ENCODE peak calls at places on chromosomes 12 and 14, in ten cellular contexts. Y, C, R, S, D, H, Z, V, T and G are unnamed samples.
A peak's percentile ranks its signal among the peaks of the same experiment; 100 is the strongest.

GRCh38 chr12:4496145-4496838 is 42.4 kb upstream of the RAD51AP1 start:
- DNase-seq in Y (no peak), C (no peak), R (no peak), S (no peak), D (no peak), H (no peak), Z (no peak), V (no peak), T (no peak), G (no peak)

GRCh38 chr12:54009171-54010052 is 627 bp downstream of the HOXC8 start:
- DNase-seq in Y (no peak), C (no peak), R (no peak), S (no peak), D (no peak), H (no peak), Z (no peak), V (no peak), T (no peak), G (no peak)

GRCh38 chr14:104108570-104109060 is 23.1 kb downstream of the ASPG start:
- DNase-seq in Y (no peak), C (no peak), R (no peak), S (no peak), D (no peak), H (peak; percentile 26), Z (no peak), V (no peak), T (no peak), G (no peak)

GRCh38 chr12:62522984-62523383 is 56.4 kb downstream of the MON2 start:
- DNase-seq in Y (peak; percentile 15), C (no peak), R (no peak), S (no peak), D (no peak), H (no peak), Z (no peak), V (no peak), T (no peak), G (no peak)

GRCh38 chr14:24815543-24815942 is 181.6 kb upstream of the GZMB start:
- DNase-seq in Y (no peak), C (no peak), R (no peak), S (no peak), D (no peak), H (no peak), Z (no peak), V (no peak), T (no peak), G (no peak)

GRCh38 chr14:33836203-33836894 is 114.5 kb downstream of the EGLN3 start:
- DNase-seq in Y (no peak), C (no peak), R (no peak), S (no peak), D (no peak), H (no peak), Z (no peak), V (no peak), T (no peak), G (no peak)

GRCh38 chr12:116427200-116427932 is 131.8 kb upstream of the MAP1LC3B2 start:
- DNase-seq in Y (no peak), C (no peak), R (peak; percentile 88), S (no peak), D (peak; percentile 27), H (no peak), Z (no peak), V (no peak), T (no peak), G (no peak)

GRCh38 chr12:122310636-122311035 is 44.3 kb upstream of the VPS33A start:
- DNase-seq in Y (no peak), C (no peak), R (no peak), S (no peak), D (no peak), H (no peak), Z (no peak), V (no peak), T (no peak), G (no peak)

GRCh38 chr12:15037091-15037723 is 64.4 kb downstream of the PDE6H start:
- DNase-seq in Y (no peak), C (no peak), R (no peak), S (no peak), D (no peak), H (no peak), Z (no peak), V (no peak), T (no peak), G (no peak)

GRCh38 chr14:69261761-69262331 is 1.9 kb downstream of the GALNT16 start:
- DNase-seq in Y (peak; percentile 15), C (no peak), R (no peak), S (no peak), D (no peak), H (no peak), Z (no peak), V (no peak), T (no peak), G (no peak)

GRCh38 chr12:75196865-75197264 is 12.8 kb downstream of the KCNC2 start:
- DNase-seq in Y (no peak), C (no peak), R (no peak), S (no peak), D (no peak), H (no peak), Z (no peak), V (no peak), T (no peak), G (no peak)

GRCh38 chr12:42140901-42141300 is 3.8 kb downstream of the GXYLT1 start:
- DNase-seq in Y (peak; percentile 53), C (no peak), R (no peak), S (no peak), D (no peak), H (no peak), Z (peak; percentile 75), V (no peak), T (no peak), G (no peak)

GRCh38 chr12:98174410-98174809 is 341.0 kb upstream of the TMPO start:
- DNase-seq in Y (no peak), C (no peak), R (no peak), S (no peak), D (no peak), H (no peak), Z (no peak), V (no peak), T (no peak), G (no peak)
- H3K27ac ChIP-seq in Y (no peak overlapping the region), C (no peak overlapping the region), R (no peak overlapping the region), S (no peak overlapping the region), D (no peak overlapping the region), H (no peak overlapping the region), Z (no peak overlapping the region), V (no peak overlapping the region), T (no peak overlapping the region), G (no peak overlapping the region)

GRCh38 chr12:94150483-94151225 is 2.3 kb downstream of the PLXNC1 start:
- DNase-seq in Y (no peak), C (peak; percentile 57), R (no peak), S (peak; percentile 45), D (no peak), H (peak; percentile 31), Z (no peak), V (no peak), T (no peak), G (no peak)
- H3K4me3 ChIP-seq in Y (peak overlapping the region; percentile 6), C (peak overlapping the region; percentile 62), R (peak overlapping the region; percentile 49), S (peak overlapping the region; percentile 59), D (no peak overlapping the region), H (peak overlapping the region; percentile 58), Z (peak overlapping the region; percentile 3), V (peak overlapping the region; percentile 72), T (no peak overlapping the region), G (peak overlapping the region; percentile 22)

GRCh38 chr12:124419292-124420040 is 124.6 kb downstream of the RFLNA start:
- DNase-seq in Y (peak; percentile 97), C (no peak), R (no peak), S (no peak), D (no peak), H (no peak), Z (peak; percentile 37), V (no peak), T (no peak), G (peak; percentile 81)

GRCh38 chr12:124418791-124419190 is 123.9 kb downstream of the RFLNA start:
- DNase-seq in Y (no peak), C (no peak), R (no peak), S (no peak), D (no peak), H (no peak), Z (no peak), V (no peak), T (no peak), G (no peak)

GRCh38 chr12:124418156-124418555 is 123.3 kb downstream of the RFLNA start:
- DNase-seq in Y (no peak), C (no peak), R (no peak), S (no peak), D (no peak), H (no peak), Z (no peak), V (no peak), T (no peak), G (no peak)

GRCh38 chr12:124415064-124415463 is 120.2 kb downstream of the RFLNA start:
- DNase-seq in Y (no peak), C (no peak), R (no peak), S (no peak), D (no peak), H (no peak), Z (no peak), V (no peak), T (no peak), G (no peak)

DNA sequence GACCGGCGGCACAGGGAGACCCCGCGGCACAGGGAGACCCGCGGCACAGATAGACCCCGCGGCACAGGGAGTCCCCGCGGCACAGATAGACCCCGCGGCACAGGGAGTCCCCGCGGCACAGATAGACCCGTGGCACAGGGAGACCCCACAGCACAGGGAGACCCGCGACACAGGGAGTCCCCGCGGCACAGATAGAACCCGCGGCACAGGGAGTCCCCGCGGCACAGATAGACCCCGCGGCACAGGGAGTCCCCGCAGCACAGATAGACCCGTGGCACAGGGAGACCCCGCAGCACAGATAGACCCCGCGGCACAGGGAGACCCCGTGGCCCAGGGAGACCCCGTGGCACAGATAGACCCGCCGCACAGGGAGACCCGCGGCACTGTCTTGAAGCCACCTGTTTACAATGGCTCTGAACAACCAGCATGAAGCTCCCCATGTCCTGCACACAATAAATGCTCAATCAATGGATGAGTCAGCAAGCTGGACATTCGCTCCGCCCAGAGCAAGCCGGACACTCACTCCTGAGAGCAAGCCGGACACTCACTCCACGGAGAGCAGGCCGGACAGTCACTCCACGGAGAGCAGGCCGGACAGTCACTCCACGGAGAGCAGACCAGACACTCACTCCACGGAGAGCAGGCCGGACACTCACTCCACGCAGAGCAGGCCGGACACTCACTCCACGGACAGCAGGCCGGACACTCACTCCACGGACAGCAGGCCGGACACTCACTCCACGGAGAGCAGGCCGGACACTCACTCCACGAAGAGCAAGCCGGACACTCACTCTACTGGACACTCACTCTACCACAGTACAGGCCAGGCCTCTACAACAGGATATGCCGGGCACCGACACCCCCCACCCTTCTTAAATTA is 121.9 kb downstream of the RFLNA start:
- DNase-seq in Y (peak; percentile 43), C (no peak), R (no peak), S (no peak), D (no peak), H (no peak), Z (no peak), V (no peak), T (no peak), G (no peak)
- H3K27ac ChIP-seq in Y (no peak overlapping the region), C (no peak overlapping the region), R (no peak overlapping the region), S (no peak overlapping the region), D (no peak overlapping the region), H (no peak overlapping the region), Z (no peak overlapping the region), V (no peak overlapping the region), T (peak overlapping the region; percentile 95), G (no peak overlapping the region)

DNA sequence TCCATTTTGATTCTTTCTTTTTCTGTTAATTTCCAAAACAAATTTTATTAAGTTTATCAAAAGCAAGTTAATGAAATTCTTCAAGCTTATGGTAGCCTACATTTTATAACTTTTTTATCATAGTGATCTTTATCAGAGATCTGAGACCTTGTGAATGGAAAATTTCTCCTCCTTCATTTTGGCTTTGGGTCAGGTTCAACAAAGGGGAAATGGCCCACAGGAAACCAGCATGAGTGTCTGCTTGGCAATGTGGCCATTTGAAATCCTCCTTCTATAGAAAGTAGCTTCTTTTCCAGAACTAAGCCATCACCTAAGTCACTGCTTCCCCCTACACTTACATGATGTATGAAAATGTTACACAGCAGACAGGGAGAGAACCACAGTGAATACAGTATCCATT is 1.6 kb downstream of the RHOJ start:
- DNase-seq in Y (peak; percentile 28), C (no peak), R (no peak), S (no peak), D (no peak), H (no peak), Z (no peak), V (no peak), T (no peak), G (no peak)
- H3K4me3 ChIP-seq in Y (peak overlapping the region; percentile 19), C (no peak overlapping the region), R (no peak overlapping the region), S (no peak overlapping the region), D (no peak overlapping the region), H (peak overlapping the region; percentile 44), Z (peak overlapping the region; percentile 70), V (peak overlapping the region; percentile 69), T (peak overlapping the region; percentile 43), G (peak overlapping the region; percentile 77)